ENCODE peak calls at places on chromosomes 12 and 14, in nine cellular contexts. Z is WTC11; V is pancreas; H is kidney; F is MV-4-11; M is germinal center; G is GM12892; O is CD4-positive, alpha-beta T cell; E is kidney epithelial cell. B is an unnamed sample.

GRCh38 chr12:12172106-12172511 is 94.7 kb downstream of the LRP6 start:
- DNase-seq in F (peak), O (no peak), H (no peak), Z (no peak), E (peak), V (no peak), G (no peak), M (no peak), B (peak)

GRCh38 chr14:79992799-79993198 is 218.5 kb downstream of the DIO2 start:
- DNase-seq in F (no peak), V (no peak), O (no peak), E (no peak), H (no peak), M (no peak), G (no peak), Z (no peak), B (no peak)

GRCh38 chr14:102528441-102529170 is 19.0 kb upstream of the ANKRD9 start:
- DNase-seq in O (no peak), Z (no peak), E (no peak), G (no peak), F (no peak), V (no peak), M (no peak), H (no peak), B (no peak)

GRCh38 chr14:104980601-104981531 is 2.7 kb upstream of the AHNAK2 start:
- DNase-seq in F (no peak), V (peak), O (no peak), M (no peak), Z (peak), E (no peak), G (no peak), H (no peak), B (no peak)

GRCh38 chr12:89574736-89575208 is 48.9 kb upstream of the POC1B start:
- DNase-seq in F (peak), Z (no peak), H (no peak), E (peak), O (no peak), G (no peak), M (no peak), V (no peak), B (no peak)

GRCh38 chr14:34043627-34044372 is 92.9 kb upstream of the EGLN3 start:
- DNase-seq in F (no peak), O (peak), E (no peak), G (peak), M (no peak), H (no peak), V (no peak), Z (no peak), B (peak)

GRCh38 chr14:56797569-56798446 is 12.5 kb downstream of the OTX2 start:
- DNase-seq in O (no peak), F (no peak), G (no peak), E (no peak), H (peak), V (peak), Z (peak), M (no peak), B (no peak)

GRCh38 chr12:62466018-62466595 is 519 bp upstream of the MON2 start:
- DNase-seq in O (peak), E (no peak), F (peak), G (no peak), V (no peak), M (peak), Z (peak), H (no peak), B (no peak)

GRCh38 chr14:23750357-23750756 is 114.2 kb downstream of the DHRS2 start:
- DNase-seq in G (no peak), V (no peak), Z (no peak), E (no peak), O (no peak), M (no peak), F (no peak), H (no peak), B (no peak)

GRCh38 chr12:116478243-116478773 is 80.9 kb upstream of the MAP1LC3B2 start:
- DNase-seq in E (no peak), O (no peak), H (no peak), F (no peak), G (no peak), M (no peak), Z (no peak), V (no peak), B (no peak)

GRCh38 chr14:58788655-58789054 is 150.9 kb downstream of the DACT1 start:
- DNase-seq in M (no peak), O (no peak), E (no peak), H (no peak), V (no peak), Z (no peak), G (no peak), F (peak), B (no peak)

GRCh38 chr12:53505086-53505485 is 2.2 kb downstream of the NPFF start:
- DNase-seq in H (no peak), M (no peak), V (no peak), O (no peak), G (no peak), E (no peak), F (no peak), Z (no peak), B (no peak)

GRCh38 chr14:92926931-92927330 is 4.0 kb downstream of the CHGA start:
- DNase-seq in Z (no peak), V (no peak), M (no peak), H (no peak), O (no peak), F (no peak), E (no peak), G (no peak), B (no peak)

GRCh38 chr14:29016050-29016900 is 249.7 kb downstream of the FOXG1 start:
- DNase-seq in M (peak), Z (peak), F (no peak), H (peak), O (no peak), G (no peak), V (peak), E (no peak), B (no peak)

GRCh38 chr14:23076785-23077408 is 18.0 kb downstream of the ACIN1 start:
- DNase-seq in F (no peak), O (no peak), G (no peak), M (no peak), H (no peak), V (no peak), Z (no peak), E (no peak), B (no peak)

GRCh38 chr12:98591209-98591608 is 2.3 kb upstream of the SLC25A3 start:
- DNase-seq in G (no peak), F (peak), M (no peak), E (no peak), Z (no peak), H (no peak), V (no peak), O (no peak), B (no peak)

GRCh38 chr12:108802666-108803036 is 54.7 kb downstream of the SSH1 start:
- DNase-seq in Z (no peak), O (no peak), H (no peak), V (peak), G (no peak), F (no peak), E (no peak), M (no peak), B (no peak)

GRCh38 chr12:17992002-17992656 is 97.9 kb downstream of the RERGL start:
- DNase-seq in E (no peak), V (no peak), O (no peak), Z (peak), G (no peak), H (no peak), F (peak), M (peak), B (peak)

GRCh38 chr12:124466200-124467128 is 100.9 kb downstream of the NCOR2 start:
- DNase-seq in Z (no peak), V (no peak), H (peak), G (peak), O (peak), E (no peak), F (peak), M (peak), B (peak)

GRCh38 chr14:76580399-76580798 is 180.9 kb upstream of the VASH1 start:
- DNase-seq in Z (no peak), F (no peak), H (no peak), V (no peak), E (no peak), M (no peak), O (no peak), G (no peak), B (no peak)

GRCh38 chr12:77924703-77925102 is 94.0 kb downstream of the NAV3 start:
- DNase-seq in Z (no peak), O (no peak), F (no peak), G (no peak), H (no peak), E (no peak), M (no peak), V (no peak), B (no peak)

GRCh38 chr12:14691560-14691959 is 4.8 kb downstream of the GUCY2C start:
- DNase-seq in G (no peak), H (no peak), V (no peak), O (no peak), E (no peak), F (peak), M (no peak), Z (no peak), B (no peak)

GRCh38 chr12:49870501-49871262 is 27.8 kb upstream of the BCDIN3D start:
- DNase-seq in F (no peak), Z (no peak), V (no peak), M (no peak), O (no peak), E (no peak), H (no peak), G (no peak), B (no peak)

GRCh38 chr12:109218996-109219395 is 90.1 kb downstream of the FOXN4 start:
- DNase-seq in F (no peak), M (no peak), H (no peak), O (no peak), G (no peak), E (no peak), Z (no peak), V (no peak), B (no peak)

GRCh38 chr12:110590806-110591326 is 7.7 kb upstream of the PPTC7 start:
- DNase-seq in H (no peak), E (no peak), V (no peak), Z (no peak), O (no peak), M (peak), G (no peak), F (peak), B (peak)

GRCh38 chr12:96502477-96502876 is 13.1 kb downstream of the CFAP54 start:
- DNase-seq in M (no peak), G (no peak), O (no peak), Z (no peak), E (no peak), F (no peak), H (no peak), V (no peak), B (peak)